ENCODE peak calls at places on chromosomes 2 and 18, in four cellular contexts. A is ovary, Q is WTC11, S is heart left ventricle. G is an unnamed sample.

GRCh38 chr2:85106489-85107180 is 26.6 kb upstream of the TCF7L1 start:
- DNase-seq in A (no peak), Q (no peak), S (no peak), G (no peak)

GRCh38 chr2:203656522-203657287 is 49.7 kb upstream of the CD28 start:
- DNase-seq in A (no peak), Q (no peak), S (peak), G (no peak)

GRCh38 chr2:215418064-215418963 is 17.6 kb downstream of the FN1 start:
- DNase-seq in A (no peak), Q (no peak), S (no peak), G (no peak)

GRCh38 chr2:231919341-231920035 is 6.7 kb downstream of the NPPC start:
- DNase-seq in A (no peak), Q (no peak), S (no peak), G (no peak)

GRCh38 chr18:58754544-58755068 is 83.3 kb downstream of the MALT1 start:
- DNase-seq in A (no peak), Q (no peak), S (peak), G (no peak)

GRCh38 chr2:188529710-188530109 is 238.0 kb downstream of the GULP1 start:
- DNase-seq in A (no peak), Q (no peak), S (no peak), G (no peak)

GRCh38 chr2:177281400-177282021 is 17.0 kb upstream of the NFE2L2 start:
- DNase-seq in A (no peak), Q (no peak), S (no peak), G (no peak)

GRCh38 chr2:20231632-20232031 is 6.7 kb upstream of the SDC1 start:
- DNase-seq in A (no peak), Q (peak), S (no peak), G (peak)

GRCh38 chr2:15769235-15769634 is 171.1 kb upstream of the MYCN start:
- DNase-seq in A (no peak), Q (no peak), S (no peak), G (no peak)

GRCh38 chr18:25464211-25464610 is 112.2 kb upstream of the ZNF521 start:
- DNase-seq in A (no peak), Q (no peak), S (no peak), G (no peak)

GRCh38 chr2:72153924-72154323 is 6.3 kb upstream of the CYP26B1 start:
- DNase-seq in A (no peak), Q (no peak), S (no peak), G (peak)

GRCh38 chr18:24982831-24983230 is 369.1 kb downstream of the ZNF521 start:
- DNase-seq in A (no peak), Q (no peak), S (no peak), G (no peak)

GRCh38 chr2:190627881-190628412 is 20.9 kb upstream of the NAB1 start:
- DNase-seq in A (peak), Q (peak), S (peak), G (no peak)

GRCh38 chr18:30987479-30988241 is 54.9 kb downstream of the DSC3 start:
- DNase-seq in A (no peak), Q (no peak), S (no peak), G (no peak)

GRCh38 chr2:84474176-84474575 is 15.1 kb upstream of the SUCLG1 start:
- DNase-seq in A (no peak), Q (no peak), S (no peak), G (no peak)

GRCh38 chr2:225932741-225933413 is 533.4 kb downstream of the NYAP2 start:
- DNase-seq in A (no peak), Q (no peak), S (no peak), G (no peak)

GRCh38 chr2:15845737-15846405 is 94.5 kb upstream of the MYCN start:
- DNase-seq in A (no peak), Q (no peak), S (no peak), G (no peak)

GRCh38 chr2:6957910-6958615 is 40.9 kb downstream of the RNF144A start:
- DNase-seq in A (no peak), Q (no peak), S (no peak), G (peak)

GRCh38 chr18:57846258-57846657 is 43.1 kb upstream of the ATP8B1 start:
- DNase-seq in A (no peak), Q (no peak), S (no peak), G (no peak)

GRCh38 chr2:100107911-100108647 is 34.3 kb downstream of the AFF3 start:
- DNase-seq in A (no peak), Q (no peak), S (no peak), G (peak)

GRCh38 chr2:67917332-67918054 is 145.3 kb downstream of the C1D start:
- DNase-seq in A (no peak), Q (no peak), S (no peak), G (no peak)

GRCh38 chr2:55720417-55720816 is 26.8 kb upstream of the PNPT1 start:
- DNase-seq in A (no peak), Q (no peak), S (no peak), G (no peak)

GRCh38 chr2:48249093-48249492 is 280.9 kb upstream of the STON1 start:
- DNase-seq in A (no peak), Q (no peak), S (peak), G (no peak)

GRCh38 chr18:36088256-36088655 is 20.9 kb upstream of the RPRD1A start:
- DNase-seq in A (no peak), Q (no peak), S (no peak), G (no peak)

GRCh38 chr2:7878786-7879515 is 802.9 kb upstream of the ID2 start:
- DNase-seq in A (no peak), Q (peak), S (no peak), G (no peak)

GRCh38 chr2:19632327-19633040 is 269.3 kb downstream of the TTC32 start:
- DNase-seq in A (no peak), Q (no peak), S (peak), G (peak)

DNA sequence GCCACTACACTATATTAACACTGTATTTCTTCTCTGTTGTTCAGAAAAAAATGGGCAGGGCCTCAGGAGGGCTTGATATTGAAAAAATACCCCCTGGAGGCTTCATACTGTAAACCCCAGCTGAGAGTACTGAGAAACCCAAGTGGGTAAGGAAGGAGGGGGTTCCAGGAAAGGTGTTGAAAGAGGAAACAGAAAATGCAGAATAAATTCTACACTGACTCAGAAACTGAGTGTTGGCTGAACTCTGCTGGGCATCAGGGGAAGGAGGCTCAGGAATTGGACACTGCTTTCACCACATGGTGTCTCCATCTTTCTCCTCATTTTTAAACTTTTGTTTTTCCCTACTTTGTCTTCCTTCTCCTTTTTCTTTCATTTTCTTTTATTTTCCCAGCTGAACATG is 253.7 kb downstream of the DYM start:
- DNase-seq in A (no peak), Q (no peak), S (no peak), G (no peak)
- TF ChIP-seq CTCF in A (no peak), Q (no peak), S (no peak), G (peak)

GRCh38 chr18:21740724-21741510 is at the start of gene MIB1:
- DNase-seq in A (peak), Q (peak), S (peak), G (peak)

GRCh38 chr18:21742323-21742687 is 1.7 kb downstream of the MIB1 start:
- DNase-seq in A (no peak), Q (no peak), S (no peak), G (no peak)

GRCh38 chr18:21739604-21740473 is 753 bp upstream of the MIB1 start:
- DNase-seq in A (peak), Q (no peak), S (peak), G (no peak)

GRCh38 chr18:21741511-21742322 is 1.1 kb downstream of the MIB1 start:
- DNase-seq in A (peak), Q (peak), S (peak), G (no peak)

GRCh38 chr18:21740474-21740723 is 193 bp upstream of the MIB1 start:
- DNase-seq in A (no peak), Q (peak), S (peak), G (no peak)
- TF ChIP-seq CTCF in A (no peak), Q (no peak), S (no peak), G (no peak)

GRCh38 chr2:113174369-113174735 is 581 bp downstream of the PSD4 start:
- DNase-seq in A (no peak), Q (no peak), S (no peak), G (no peak)
- TF ChIP-seq CTCF in A (no peak), Q (no peak), S (no peak), G (no peak)

GRCh38 chr2:29628882-29629281 is 292.5 kb downstream of the ALK start:
- DNase-seq in A (no peak), Q (no peak), S (peak), G (no peak)
- TF ChIP-seq CTCF in A (no peak), Q (no peak), S (no peak), G (no peak)

GRCh38 chr2:222334914-222335313 is 36.1 kb upstream of the PAX3 start:
- DNase-seq in A (no peak), Q (no peak), S (no peak), G (no peak)

GRCh38 chr2:222336931-222337330 is 38.1 kb upstream of the PAX3 start:
- DNase-seq in A (no peak), Q (no peak), S (no peak), G (no peak)

GRCh38 chr2:222338374-222338773 is 39.6 kb upstream of the PAX3 start:
- DNase-seq in A (no peak), Q (no peak), S (no peak), G (no peak)

GRCh38 chr2:222333397-222333796 is 34.6 kb upstream of the PAX3 start:
- DNase-seq in A (no peak), Q (no peak), S (no peak), G (no peak)

GRCh38 chr2:222336442-222336841 is 37.6 kb upstream of the PAX3 start:
- DNase-seq in A (no peak), Q (no peak), S (no peak), G (no peak)
- TF ChIP-seq CTCF in A (no peak), Q (no peak), S (no peak), G (no peak)

DNA sequence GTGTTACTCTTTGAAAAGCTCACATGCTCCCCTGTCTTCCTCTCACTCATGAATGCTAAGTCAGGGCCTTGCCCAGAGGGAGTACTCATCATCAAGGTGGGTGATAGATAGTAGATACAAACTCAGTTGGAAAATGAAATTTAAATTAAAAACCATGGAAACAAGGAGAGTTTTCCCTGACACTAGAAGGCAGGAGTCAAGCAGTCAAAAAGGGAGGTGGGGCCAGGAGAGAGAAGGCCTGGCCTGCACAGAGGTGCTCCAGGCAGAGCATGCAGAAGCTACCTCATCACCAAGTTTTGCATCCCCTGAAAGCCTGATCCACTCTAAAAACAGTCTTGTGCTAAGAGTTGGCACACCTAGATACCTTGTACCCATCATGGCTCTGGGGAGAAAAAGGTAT is 143.7 kb downstream of the MYO5B start:
- DNase-seq in A (no peak), Q (peak), S (no peak), G (no peak)
- TF ChIP-seq CTCF in A (no peak), Q (no peak), S (no peak), G (no peak)

GRCh38 chr2:173572848-173573247 is 218.2 kb downstream of the CDCA7 start:
- DNase-seq in A (no peak), Q (no peak), S (no peak), G (no peak)

GRCh38 chr2:173571021-173571821 is 216.5 kb downstream of the CDCA7 start:
- DNase-seq in A (no peak), Q (no peak), S (no peak), G (no peak)

GRCh38 chr2:173571887-173572680 is 217.4 kb downstream of the CDCA7 start:
- DNase-seq in A (no peak), Q (no peak), S (no peak), G (no peak)

GRCh38 chr2:173568054-173568453 is 213.4 kb downstream of the CDCA7 start:
- DNase-seq in A (no peak), Q (peak), S (peak), G (no peak)
- TF ChIP-seq CTCF in A (no peak), Q (no peak), S (peak), G (peak)

DNA sequence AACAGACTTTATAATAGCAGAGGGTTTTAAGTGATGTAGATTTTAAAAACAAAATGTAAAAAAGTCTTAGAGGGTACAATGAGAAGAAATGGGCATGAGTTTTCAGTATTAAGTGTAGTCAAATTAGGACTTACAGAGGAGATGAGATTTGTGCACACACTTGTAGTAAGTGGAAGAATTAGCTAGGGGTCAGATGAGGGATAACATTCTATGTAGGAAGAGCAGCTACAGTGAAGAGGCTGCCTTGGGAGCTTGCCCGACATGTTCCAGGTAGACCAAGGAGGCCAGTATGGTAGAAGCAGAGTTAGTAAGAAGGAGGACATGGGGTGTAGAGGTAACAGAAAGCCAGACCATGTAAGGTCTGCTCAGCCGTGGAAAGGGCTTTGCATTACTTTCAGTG is 189.2 kb upstream of the DSEL start:
- DNase-seq in A (no peak), Q (no peak), S (no peak), G (no peak)
- TF ChIP-seq CTCF in A (no peak), Q (no peak), S (no peak), G (peak)

GRCh38 chr18:45805551-45805950 is 19.9 kb upstream of the SIGLEC15 start:
- DNase-seq in A (no peak), Q (no peak), S (no peak), G (no peak)
- TF ChIP-seq CTCF in A (no peak), Q (no peak), S (no peak), G (no peak)

G was measured in osteocyte.